ENCODE peak calls at places on chromosomes 1 and 21, in ten cellular contexts. T is K562, U is neuronal stem cell, Q is mammary epithelial cell, W is fibroblast of lung, H is H9, N is PC-3, J is PC-9, F is GM23248, Y is mesenchymal stem cell. Z is an unnamed sample.
A peak's percentile ranks its signal among the peaks of the same experiment; 100 is the strongest.

GRCh38 chr1:95086949-95087533 is 14.3 kb upstream of the ALG14 start:
- DNase-seq in T (peak; percentile 69), U (no peak), Q (peak; percentile 49), W (peak; percentile 91), H (peak; percentile 47), N (peak; percentile 89), J (peak; percentile 74), F (peak; percentile 83), Y (peak; percentile 91), Z (no peak)

GRCh38 chr1:162416909-162417308 is 5.0 kb upstream of the SH2D1B start:
- DNase-seq in T (no peak), U (no peak), Q (no peak), W (no peak), H (no peak), N (no peak), J (no peak), F (no peak), Y (no peak), Z (no peak)

GRCh38 chr1:236753964-236754363 is 41.1 kb upstream of the MTR start:
- DNase-seq in T (peak; percentile 65), U (no peak), Q (no peak), W (no peak), H (no peak), N (no peak), J (no peak), F (no peak), Y (no peak), Z (no peak)

GRCh38 chr1:3146458-3146857 is 77.5 kb downstream of the PRDM16 start:
- DNase-seq in T (no peak), U (no peak), Q (no peak), W (no peak), H (no peak), N (no peak), J (no peak), F (no peak), Y (no peak), Z (no peak)

GRCh38 chr1:246565751-246566127 is 322 bp downstream of the TFB2M start:
- DNase-seq in T (no peak), U (no peak), Q (no peak), W (peak; percentile 71), H (no peak), N (peak; percentile 44), J (peak; percentile 40), F (peak; percentile 83), Y (no peak), Z (no peak)

GRCh38 chr21:41783476-41784150 is 16.8 kb upstream of the RIPK4 start:
- DNase-seq in T (peak; percentile 80), U (no peak), Q (peak; percentile 98), W (peak; percentile 54), H (no peak), N (peak; percentile 100), J (peak; percentile 95), F (peak; percentile 23), Y (no peak), Z (no peak)

GRCh38 chr1:72724951-72725863 is 442.9 kb upstream of the NEGR1 start:
- DNase-seq in T (no peak), U (peak; percentile 26), Q (no peak), W (no peak), H (peak; percentile 83), N (peak; percentile 24), J (no peak), F (no peak), Y (no peak), Z (no peak)

GRCh38 chr1:47761974-47762373 is 235.2 kb downstream of the TRABD2B start:
- DNase-seq in T (no peak), U (no peak), Q (no peak), W (no peak), H (no peak), N (no peak), J (no peak), F (no peak), Y (no peak), Z (no peak)

GRCh38 chr1:201476670-201477344 is 7.8 kb upstream of the PHLDA3 start:
- DNase-seq in T (no peak), U (no peak), Q (peak; percentile 99), W (peak; percentile 66), H (no peak), N (peak; percentile 75), J (no peak), F (peak; percentile 82), Y (peak; percentile 46), Z (no peak)

GRCh38 chr1:164630626-164631396 is 71.8 kb downstream of the PBX1 start:
- DNase-seq in T (no peak), U (no peak), Q (peak; percentile 72), W (peak; percentile 51), H (no peak), N (no peak), J (peak; percentile 95), F (peak; percentile 50), Y (no peak), Z (no peak)

GRCh38 chr1:151581446-151581845 is 30.4 kb upstream of the SNX27 start:
- DNase-seq in T (no peak), U (no peak), Q (no peak), W (no peak), H (no peak), N (no peak), J (no peak), F (no peak), Y (no peak), Z (no peak)

GRCh38 chr1:55542901-55543504 is 327.8 kb upstream of the USP24 start:
- DNase-seq in T (no peak), U (no peak), Q (peak; percentile 67), W (peak; percentile 92), H (no peak), N (peak; percentile 83), J (peak; percentile 67), F (peak; percentile 31), Y (no peak), Z (no peak)

GRCh38 chr1:2955652-2956051 is 65.6 kb upstream of the ACTRT2 start:
- DNase-seq in T (no peak), U (no peak), Q (no peak), W (no peak), H (no peak), N (no peak), J (no peak), F (no peak), Y (no peak), Z (no peak)

GRCh38 chr1:207581496-207582168 is 63.3 kb upstream of the CR1L start:
- DNase-seq in T (no peak), U (no peak), Q (no peak), W (no peak), H (no peak), N (no peak), J (no peak), F (no peak), Y (no peak), Z (no peak)

GRCh38 chr1:12296623-12297022 is 66.8 kb downstream of the VPS13D start:
- DNase-seq in T (no peak), U (no peak), Q (peak; percentile 71), W (peak; percentile 87), H (no peak), N (peak; percentile 56), J (no peak), F (peak; percentile 84), Y (peak; percentile 56), Z (no peak)

GRCh38 chr1:203328714-203329122 is 22.2 kb downstream of the FMOD start:
- DNase-seq in T (peak; percentile 80), U (no peak), Q (no peak), W (peak; percentile 61), H (no peak), N (peak; percentile 21), J (no peak), F (no peak), Y (no peak), Z (peak; percentile 75)

GRCh38 chr1:53470155-53470554 is 11.0 kb downstream of the DMRTB1 start:
- DNase-seq in T (peak; percentile 69), U (peak; percentile 87), Q (peak; percentile 17), W (peak; percentile 78), H (peak; percentile 98), N (no peak), J (peak; percentile 16), F (peak; percentile 90), Y (peak; percentile 81), Z (no peak)

GRCh38 chr1:93617670-93618488 is 63.8 kb downstream of the BCAR3 start:
- DNase-seq in T (no peak), U (no peak), Q (no peak), W (no peak), H (no peak), N (no peak), J (peak; percentile 64), F (no peak), Y (no peak), Z (no peak)

GRCh38 chr1:2194898-2195673 is 514 bp upstream of the FAAP20 start:
- DNase-seq in T (peak; percentile 93), U (peak; percentile 78), Q (peak; percentile 85), W (peak; percentile 79), H (peak; percentile 90), N (peak; percentile 92), J (peak; percentile 63), F (peak; percentile 97), Y (peak; percentile 92), Z (peak; percentile 87)

GRCh38 chr1:8987881-8988617 is 38.2 kb downstream of the SLC2A7 start:
- DNase-seq in T (peak; percentile 62), U (peak; percentile 44), Q (no peak), W (peak; percentile 21), H (peak; percentile 68), N (peak; percentile 64), J (no peak), F (peak; percentile 65), Y (peak; percentile 53), Z (peak; percentile 75)

GRCh38 chr1:225460737-225461532 is 33.1 kb upstream of the LBR start:
- DNase-seq in T (no peak), U (no peak), Q (no peak), W (peak; percentile 35), H (no peak), N (peak; percentile 66), J (peak; percentile 81), F (peak; percentile 47), Y (peak; percentile 20), Z (no peak)

GRCh38 chr1:85223334-85223733 is 22.5 kb upstream of the SYDE2 start:
- DNase-seq in T (peak; percentile 43), U (no peak), Q (no peak), W (no peak), H (no peak), N (no peak), J (no peak), F (no peak), Y (no peak), Z (no peak)
- H2AFZ ChIP-seq in T (no peak overlapping the region), U (no peak overlapping the region), Q (no peak overlapping the region), W (no peak overlapping the region), H (no peak overlapping the region), N (no peak overlapping the region), J (no peak overlapping the region), F (no peak overlapping the region), Y (no peak overlapping the region), Z (no peak overlapping the region)

GRCh38 chr1:174315239-174315638 is 132.5 kb upstream of the GPR52 start:
- DNase-seq in T (no peak), U (no peak), Q (no peak), W (no peak), H (no peak), N (no peak), J (no peak), F (no peak), Y (no peak), Z (no peak)
- H3K9me3 ChIP-seq in T (peaks cover 4% of the 10 kb centered on the region), U (no peaks in the 10 kb centered on the region), Q (peaks cover 17% of the 10 kb centered on the region), W (no peaks in the 10 kb centered on the region), H (no peaks in the 10 kb centered on the region), N (peaks cover 4% of the 10 kb centered on the region), J (peaks cover 8% of the 10 kb centered on the region), F (peaks cover 6% of the 10 kb centered on the region), Y (peaks cover 54% of the 10 kb centered on the region), Z (peaks cover 60% of the 10 kb centered on the region)

GRCh38 chr1:32362474-32363313 is at the start of the genes FAM229A and TSSK3:
- DNase-seq in T (no peak), U (no peak), Q (no peak), W (no peak), H (peak; percentile 61), N (no peak), J (no peak), F (no peak), Y (no peak), Z (no peak)
- H2AFZ ChIP-seq in T (no peak within 1 kb of the TSS), U (no peak within 1 kb of the TSS), Q (no peak within 1 kb of the TSS), W (no peak within 1 kb of the TSS), H (no peak within 1 kb of the TSS), N (no peak within 1 kb of the TSS), J (no peak within 1 kb of the TSS), F (peak within 1 kb of the TSS; percentile 64), Y (no peak within 1 kb of the TSS), Z (no peak within 1 kb of the TSS)

GRCh38 chr21:25273945-25274344 is 333.3 kb downstream of the MRPL39 start:
- DNase-seq in T (no peak), U (no peak), Q (no peak), W (no peak), H (no peak), N (no peak), J (no peak), F (no peak), Y (no peak), Z (no peak)
- H3K9me3 ChIP-seq in T (no peaks in the 10 kb centered on the region), U (no peaks in the 10 kb centered on the region), Q (peaks cover 7% of the 10 kb centered on the region), W (no peaks in the 10 kb centered on the region), H (no peaks in the 10 kb centered on the region), N (no peaks in the 10 kb centered on the region), J (no peaks in the 10 kb centered on the region), F (peaks cover 4% of the 10 kb centered on the region), Y (no peaks in the 10 kb centered on the region), Z (no peaks in the 10 kb centered on the region)

Z was measured in OCI-LY7.